ENCODE peak calls at places on chromosomes 4 and X, in eight cellular contexts. U, Q, X, F, K, E, G and L are unnamed samples.
A peak's percentile ranks its signal among the peaks of the same experiment; 100 is the strongest.

GRCh38 chr4:112099701-112100289 is 45.5 kb upstream of the FAM241A start:
- DNase-seq in U (no peak), Q (peak; percentile 28), X (peak; percentile 79), F (no peak), K (peak; percentile 38), E (peak; percentile 71), G (no peak), L (no peak)

GRCh38 chr4:160877087-160877790 is 1286.6 kb downstream of the FSTL5 start:
- DNase-seq in U (no peak), Q (no peak), X (no peak), F (no peak), K (no peak), E (peak; percentile 2), G (no peak), L (no peak)

GRCh38 chrX:40184968-40185367 is 87.2 kb upstream of the BCOR start:
- DNase-seq in U (no peak), Q (no peak), X (no peak), F (no peak), K (no peak), E (no peak), G (no peak), L (no peak)

GRCh38 chrX:119870626-119871131 is 854 bp downstream of the RNF113A start:
- DNase-seq in U (peak; percentile 52), Q (no peak), X (peak; percentile 51), F (no peak), K (no peak), E (peak; percentile 58), G (no peak), L (no peak)

GRCh38 chrX:67351411-67351810 is 192.4 kb upstream of the AR start:
- DNase-seq in U (no peak), Q (no peak), X (no peak), F (no peak), K (no peak), E (no peak), G (no peak), L (no peak)

GRCh38 chr4:18366762-18367358 is 345.3 kb upstream of the LCORL start:
- DNase-seq in U (no peak), Q (peak; percentile 0), X (peak; percentile 67), F (no peak), K (peak; percentile 38), E (peak; percentile 11), G (no peak), L (no peak)

GRCh38 chr4:56619160-56619559 is 61.9 kb downstream of the HOPX start:
- DNase-seq in U (no peak), Q (peak; percentile 50), X (peak; percentile 22), F (no peak), K (no peak), E (peak; percentile 64), G (no peak), L (no peak)

GRCh38 chrX:54357414-54358377 is at the start of gene WNK3:
- DNase-seq in U (peak; percentile 53), Q (peak; percentile 56), X (no peak), F (peak; percentile 70), K (no peak), E (peak; percentile 83), G (peak; percentile 60), L (peak; percentile 3)

GRCh38 chr4:86031927-86032326 is 327.9 kb downstream of the MAPK10 start:
- DNase-seq in U (no peak), Q (no peak), X (no peak), F (no peak), K (no peak), E (no peak), G (no peak), L (no peak)